ENCODE peak calls at places on chromosomes 3 and 15, in five cellular contexts. U is posterior vena cava, M is GM12891, J is AG09309, X is mesothelial cell of epicardium. Y is an unnamed sample.

GRCh38 chr3:13498354-13499060 is 18.4 kb downstream of the HDAC11 start:
- DNase-seq in J (no peak), X (no peak), U (peak), M (no peak), Y (no peak)

GRCh38 chr3:13528217-13528801 is 20.6 kb upstream of the FBLN2 start:
- DNase-seq in M (no peak), U (peak), X (no peak), J (no peak), Y (no peak)

GRCh38 chr3:106114220-106114619 is 245.4 kb upstream of the CBLB start:
- DNase-seq in U (no peak), X (no peak), J (no peak), M (no peak), Y (no peak)

GRCh38 chr15:79164043-79164442 is 73.5 kb upstream of the RASGRF1 start:
- DNase-seq in U (no peak), X (no peak), M (no peak), J (no peak), Y (no peak)

GRCh38 chr3:71726106-71726505 is 904 bp upstream of the EIF4E3 start:
- DNase-seq in J (no peak), X (no peak), U (no peak), M (no peak), Y (no peak)

GRCh38 chr3:193165431-193166120 is 75.4 kb upstream of the PLAAT1 start:
- DNase-seq in X (no peak), U (no peak), J (no peak), M (no peak), Y (no peak)

GRCh38 chr3:187274977-187275338 is 16.6 kb downstream of the MASP1 start:
- DNase-seq in U (no peak), M (no peak), X (no peak), J (no peak), Y (no peak)

GRCh38 chr15:48371961-48372360 is 40.7 kb downstream of the DUT start:
- DNase-seq in U (no peak), J (no peak), X (no peak), M (no peak), Y (no peak)

GRCh38 chr3:170978335-170978745 is 48.2 kb downstream of the SLC2A2 start:
- DNase-seq in M (no peak), X (no peak), J (no peak), U (no peak), Y (no peak)

GRCh38 chr15:85527907-85528306 is 147.5 kb downstream of the AKAP13 start:
- DNase-seq in X (no peak), M (no peak), U (no peak), J (peak), Y (no peak)

GRCh38 chr15:72782993-72783562 is 480 bp downstream of the ADPGK start:
- DNase-seq in J (no peak), U (peak), X (no peak), M (peak), Y (no peak)

GRCh38 chr15:48806151-48806550 is 4.7 kb downstream of the CEP152 start:
- DNase-seq in M (no peak), X (no peak), J (no peak), U (no peak), Y (no peak)

GRCh38 chr3:184822081-184822480 is 10.1 kb downstream of the VPS8 start:
- DNase-seq in M (no peak), X (no peak), U (no peak), J (no peak), Y (no peak)

GRCh38 chr3:141686477-141687280 is 51.4 kb upstream of the RNF7 start:
- DNase-seq in M (no peak), J (peak), X (no peak), U (no peak), Y (no peak)

GRCh38 chr3:40313975-40314860 is 4.7 kb downstream of the EIF1B start:
- DNase-seq in X (no peak), J (no peak), U (no peak), M (no peak), Y (no peak)

GRCh38 chr3:81249540-81250029 is 511.9 kb downstream of the GBE1 start:
- DNase-seq in J (no peak), U (no peak), M (no peak), X (no peak), Y (no peak)

GRCh38 chr3:119034256-119035013 is at the start of gene IGSF11:
- DNase-seq in J (no peak), M (peak), U (peak), X (peak), Y (peak)

GRCh38 chr3:124707667-124708066 is 22.6 kb upstream of the UMPS start:
- DNase-seq in X (no peak), J (peak), U (no peak), M (no peak), Y (no peak)

GRCh38 chr15:77178421-77178820 is 107.5 kb upstream of the TSPAN3 start:
- DNase-seq in U (no peak), X (no peak), M (no peak), J (no peak), Y (no peak)

GRCh38 chr3:67654099-67654831 is at the start of gene SUCLG2:
- DNase-seq in X (peak), M (peak), J (peak), U (peak), Y (peak)

GRCh38 chr3:112303811-112304325 is 9.9 kb upstream of the SLC9C1 start:
- DNase-seq in X (no peak), J (no peak), U (no peak), M (no peak), Y (no peak)

GRCh38 chr15:100463515-100463914 is 65.2 kb downstream of the CERS3 start:
- DNase-seq in J (no peak), U (no peak), M (no peak), X (no peak), Y (no peak)

GRCh38 chr3:149343951-149344350 is 10.5 kb upstream of the TM4SF18 start:
- DNase-seq in M (no peak), J (no peak), U (no peak), X (no peak), Y (no peak)

Y was measured in activated T-helper 9 cell treated with anti-CD3 and anti-CD28 coated beads, Interleukin-2, amount 50 U/mL, for 16 hours.